ENCODE peak calls at places on chromosome 12, in eight cellular contexts. Y, E, V, X, P, R, T and B are unnamed samples.

GRCh38 chr12:124301084-124301654 is 6.3 kb downstream of the RFLNA start:
- DNase-seq in T (no peak), Y (no peak), X (no peak), E (no peak), P (no peak), V (no peak), R (no peak), B (peak; percentile 32)

GRCh38 chr12:74644681-74645080 is 107.0 kb downstream of the ATXN7L3B start:
- DNase-seq in V (no peak), P (no peak), E (no peak), R (no peak), X (no peak), Y (no peak), T (no peak), B (no peak)

GRCh38 chr12:8609061-8609570 is 3.5 kb downstream of the AICDA start:
- DNase-seq in Y (peak; percentile 58), R (no peak), V (no peak), T (peak; percentile 11), X (no peak), P (no peak), E (no peak), B (no peak)

GRCh38 chr12:54385251-54385914 is 850 bp upstream of the ZNF385A start:
- DNase-seq in V (no peak), Y (peak; percentile 56), T (no peak), X (no peak), R (no peak), E (peak; percentile 70), P (no peak), B (peak; percentile 75)

GRCh38 chr12:32126720-32127119 is 20.1 kb downstream of the BICD1 start:
- DNase-seq in V (no peak), Y (no peak), T (peak; percentile 76), R (no peak), X (no peak), E (no peak), P (no peak), B (no peak)

GRCh38 chr12:26918321-26919215 is 19.2 kb downstream of the INTS13 start:
- DNase-seq in Y (no peak), E (no peak), V (no peak), P (no peak), X (no peak), R (no peak), T (no peak), B (no peak)

GRCh38 chr12:49225551-49226166 is 36.8 kb upstream of the TUBA1A start:
- DNase-seq in T (no peak), R (no peak), E (peak; percentile 86), X (no peak), Y (peak; percentile 44), V (no peak), P (no peak), B (no peak)

GRCh38 chr12:64685076-64685475 is 74.1 kb downstream of the GNS start:
- DNase-seq in R (no peak), E (no peak), P (no peak), X (no peak), V (no peak), Y (no peak), T (no peak), B (peak; percentile 67)

GRCh38 chr12:45407188-45407850 is 191.4 kb downstream of the ANO6 start:
- DNase-seq in Y (no peak), X (peak; percentile 29), T (peak; percentile 49), P (peak; percentile 44), E (no peak), V (no peak), R (no peak), B (no peak)

GRCh38 chr12:93128332-93128707 is 199.2 kb upstream of the EEA1 start:
- DNase-seq in Y (no peak), P (no peak), E (peak; percentile 75), R (no peak), V (no peak), T (no peak), X (no peak), B (no peak)

GRCh38 chr12:49880756-49881390 is 22.8 kb downstream of the FAIM2 start:
- DNase-seq in R (no peak), Y (no peak), E (no peak), T (no peak), P (no peak), X (no peak), V (no peak), B (peak; percentile 18)

GRCh38 chr12:121748571-121749265 is 36.2 kb downstream of the TMEM120B start:
- DNase-seq in R (no peak), P (peak; percentile 26), T (peak; percentile 71), Y (peak; percentile 93), V (peak; percentile 20), E (no peak), X (no peak), B (no peak)

GRCh38 chr12:74985293-74985985 is 224.2 kb downstream of the KCNC2 start:
- DNase-seq in R (no peak), T (no peak), X (no peak), V (no peak), E (peak; percentile 51), P (no peak), Y (no peak), B (peak; percentile 50)

GRCh38 chr12:14364583-14365271 is 755 bp upstream of the ATF7IP start:
- DNase-seq in R (no peak), P (no peak), V (no peak), X (no peak), Y (no peak), E (no peak), T (no peak), B (no peak)

GRCh38 chr12:14366211-14366762 is 805 bp downstream of the ATF7IP start:
- DNase-seq in X (no peak), R (no peak), V (no peak), P (no peak), Y (peak; percentile 40), E (no peak), T (no peak), B (no peak)

GRCh38 chr12:14369322-14369721 is 3.8 kb downstream of the ATF7IP start:
- DNase-seq in V (no peak), Y (no peak), E (no peak), R (no peak), X (no peak), T (no peak), P (no peak), B (no peak)

GRCh38 chr12:14365294-14366210 is at the start of gene ATF7IP:
- DNase-seq in T (peak; percentile 94), Y (peak; percentile 99), E (peak; percentile 97), P (peak; percentile 97), R (peak; percentile 89), X (peak; percentile 96), V (peak; percentile 93), B (peak; percentile 98)

DNA sequence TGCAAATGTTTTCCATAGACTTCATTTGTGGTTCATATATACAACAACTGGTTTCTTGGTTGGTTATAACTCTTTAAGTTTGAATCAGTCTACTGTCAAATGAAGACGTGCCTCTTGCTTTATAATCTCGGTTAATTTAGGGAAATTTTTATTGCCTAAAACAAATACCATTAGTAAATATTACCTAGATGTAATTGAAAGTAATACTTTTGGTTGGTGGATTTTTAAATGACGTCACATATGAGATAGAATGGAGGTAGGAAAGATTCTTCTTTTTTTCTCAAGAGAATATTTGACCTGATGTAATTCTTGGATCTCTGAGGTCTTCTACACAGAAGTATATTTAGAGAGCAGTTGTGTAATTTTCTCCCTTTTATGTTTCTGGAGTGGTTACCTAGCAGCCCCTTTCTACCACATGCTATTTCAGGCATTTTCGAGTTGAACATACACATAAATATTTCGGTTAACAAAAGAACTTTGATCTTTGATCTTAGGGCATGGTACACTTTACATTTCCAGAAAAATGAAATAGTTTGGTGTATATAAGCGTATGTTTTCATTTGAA is 1.7 kb downstream of the ATF7IP start:
- DNase-seq in Y (no peak), V (no peak), X (no peak), R (no peak), P (no peak), T (no peak), E (no peak), B (no peak)
- H3K27ac ChIP-seq in Y (no peak overlapping the region), V (peak overlapping the region; percentile 96), X (peak overlapping the region; percentile 99), R (peak overlapping the region; percentile 99), P (peak overlapping the region; percentile 97), T (no peak overlapping the region), E (peak overlapping the region; percentile 98), B (peak overlapping the region; percentile 99)

GRCh38 chr12:55727643-55728184 is 1.1 kb downstream of the CD63 start:
- DNase-seq in Y (no peak), R (peak; percentile 58), X (peak; percentile 75), P (no peak), T (no peak), E (peak; percentile 91), V (no peak), B (peak; percentile 83)

GRCh38 chr12:55728185-55728931 is 451 bp downstream of the CD63 start:
- DNase-seq in E (peak; percentile 93), V (no peak), Y (peak; percentile 46), X (peak; percentile 77), R (peak; percentile 78), P (peak; percentile 87), T (no peak), B (peak; percentile 92)

GRCh38 chr12:55725556-55725955 is 3.3 kb downstream of the CD63 start:
- DNase-seq in T (no peak), V (no peak), P (no peak), Y (no peak), X (no peak), E (no peak), R (no peak), B (no peak)

GRCh38 chr12:55724940-55725309 is 3.9 kb downstream of the CD63 start:
- DNase-seq in V (no peak), R (no peak), E (no peak), Y (no peak), X (no peak), T (no peak), P (no peak), B (no peak)

GRCh38 chr12:55726911-55727310 is 1.9 kb downstream of the CD63 start:
- DNase-seq in P (no peak), R (no peak), T (no peak), X (no peak), V (no peak), Y (no peak), E (no peak), B (no peak)
- H3K27ac ChIP-seq in P (peak overlapping the region; percentile 100), R (peak overlapping the region; percentile 99), T (no peak overlapping the region), X (peak overlapping the region; percentile 97), V (peak overlapping the region; percentile 99), Y (no peak overlapping the region), E (peak overlapping the region; percentile 97), B (peak overlapping the region; percentile 99)

DNA sequence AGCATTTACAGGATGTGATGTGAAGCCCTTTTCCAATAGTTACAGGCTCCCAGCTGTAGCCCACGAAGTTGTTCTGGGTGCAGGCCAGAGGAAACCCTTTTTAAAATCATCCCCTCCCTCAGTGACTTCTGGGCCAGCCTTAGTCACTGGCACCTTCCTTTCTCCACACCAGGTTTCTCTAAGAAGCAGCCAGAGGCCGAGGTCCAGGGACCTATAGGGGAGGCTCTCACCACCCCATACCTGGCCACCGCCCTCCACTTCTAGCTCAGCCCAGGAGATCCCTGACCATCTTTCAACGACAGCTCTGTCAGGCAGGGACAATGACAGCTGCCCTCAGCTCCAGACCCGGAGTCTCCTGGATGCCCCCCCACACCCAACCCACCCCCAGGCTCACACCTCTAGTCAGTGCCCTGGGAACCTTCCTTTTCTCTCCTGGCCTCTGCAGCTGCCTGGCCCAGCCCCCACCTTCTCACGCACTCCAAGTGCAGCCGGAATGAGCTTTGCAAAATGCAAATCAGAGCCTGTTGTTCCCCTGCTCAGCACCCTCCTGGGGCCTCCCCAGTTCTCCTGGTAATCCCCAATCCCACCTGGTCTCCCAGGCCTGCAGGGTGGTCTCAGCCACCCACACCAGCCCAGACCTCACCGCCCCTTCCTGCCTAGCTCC is 46.7 kb downstream of the TESC start:
- DNase-seq in X (no peak), V (no peak), E (no peak), Y (no peak), P (no peak), R (no peak), T (no peak), B (no peak)
- H3K27ac ChIP-seq in X (no peak overlapping the region), V (no peak overlapping the region), E (no peak overlapping the region), Y (no peak overlapping the region), P (peak overlapping the region; percentile 94), R (peak overlapping the region; percentile 33), T (no peak overlapping the region), B (no peak overlapping the region)

GRCh38 chr12:24499151-24500146 is 449.5 kb downstream of the BCAT1 start:
- DNase-seq in E (no peak), Y (no peak), P (no peak), X (no peak), V (no peak), R (no peak), T (no peak), B (no peak)
- H3K27ac ChIP-seq in E (peak overlapping the region; percentile 34), Y (no peak overlapping the region), P (peak overlapping the region; percentile 45), X (peak overlapping the region; percentile 47), V (peak overlapping the region; percentile 52), R (peak overlapping the region; percentile 42), T (no peak overlapping the region), B (peak overlapping the region; percentile 22)